ENCODE peak calls at places on chromosomes 16 and 17, in four cellular contexts. O is neural progenitor cell; P is NCI-H1417; C is activated naive CD8-positive, alpha-beta T cell treated with anti-CD3 and anti-CD28 coated beads for 36 hours. X is an unnamed sample.

GRCh38 chr17:53353919-53354351 is 468.8 kb upstream of the KIF2B start:
- DNase-seq in C (no peak), P (no peak), O (no peak), X (peak; percentile 63)

GRCh38 chr17:7992516-7992915 is 9.9 kb upstream of the GUCY2D start:
- DNase-seq in O (no peak), P (no peak), C (no peak), X (no peak)

GRCh38 chr17:59165933-59166342 is 10.4 kb downstream of the PRR11 start:
- DNase-seq in O (peak; percentile 91), P (peak; percentile 27), C (no peak), X (peak; percentile 29)

GRCh38 chr17:32174889-32175288 is 32.6 kb downstream of the RHOT1 start:
- DNase-seq in O (no peak), P (no peak), C (no peak), X (no peak)

GRCh38 chr17:16950488-16950887 is 21.4 kb downstream of the TNFRSF13B start:
- DNase-seq in O (no peak), C (no peak), P (no peak), X (no peak)

GRCh38 chr17:59753522-59754467 is 46.3 kb downstream of the VMP1 start:
- DNase-seq in C (no peak), O (peak; percentile 81), P (peak; percentile 91), X (no peak)

GRCh38 chr16:81616321-81617020 is 162.6 kb upstream of the PLCG2 start:
- DNase-seq in O (peak; percentile 35), C (peak; percentile 69), P (no peak), X (no peak)

GRCh38 chr16:3998793-3999478 is 117.3 kb downstream of the ADCY9 start:
- DNase-seq in P (peak; percentile 23), O (no peak), C (no peak), X (no peak)

GRCh38 chr17:72518810-72519597 is 398.2 kb downstream of the SOX9 start:
- DNase-seq in C (no peak), P (peak; percentile 95), O (no peak), X (peak; percentile 77)